ENCODE peak calls at places on chromosome 19, in seven cellular contexts. H, K, U, M, Q, T and I are unnamed samples.

GRCh38 chr19:32172761-32173160 is 172.6 kb upstream of the ZNF507 start:
- DNase-seq in H (no peak), K (no peak), U (no peak), M (no peak), Q (no peak), T (no peak), I (no peak)

GRCh38 chr19:30898353-30899103 is 450.7 kb downstream of the TSHZ3 start:
- DNase-seq in H (no peak), K (no peak), U (no peak), M (no peak), Q (no peak), T (no peak), I (no peak)

GRCh38 chr19:5113633-5114586 is 145.0 kb downstream of the KDM4B start:
- DNase-seq in H (no peak), K (no peak), U (peak), M (no peak), Q (no peak), T (no peak), I (no peak)

GRCh38 chr19:47514151-47514868 is 553 bp downstream of the NAPA start:
- DNase-seq in H (no peak), K (no peak), U (no peak), M (no peak), Q (no peak), T (no peak), I (no peak)

GRCh38 chr19:56603829-56604228 is 8.7 kb downstream of the ZNF71 start:
- DNase-seq in H (no peak), K (peak), U (peak), M (no peak), Q (peak), T (no peak), I (no peak)

GRCh38 chr19:19591133-19591825 is 27.2 kb downstream of the PBX4 start:
- DNase-seq in H (peak), K (peak), U (no peak), M (no peak), Q (peak), T (no peak), I (peak)

GRCh38 chr19:8038815-8039214 is 13.7 kb upstream of the CCL25 start:
- DNase-seq in H (no peak), K (no peak), U (no peak), M (no peak), Q (no peak), T (no peak), I (no peak)

GRCh38 chr19:7907122-7907521 is 3.4 kb downstream of the MAP2K7 start:
- DNase-seq in H (no peak), K (no peak), U (no peak), M (no peak), Q (no peak), T (peak), I (no peak)

GRCh38 chr19:44988896-44989563 is 12.2 kb upstream of the RELB start:
- DNase-seq in H (peak), K (peak), U (peak), M (peak), Q (peak), T (peak), I (peak)

GRCh38 chr19:13055213-13056051 is 47.2 kb downstream of the LYL1 start:
- DNase-seq in H (peak), K (peak), U (peak), M (peak), Q (peak), T (peak), I (peak)

GRCh38 chr19:1860133-1860775 is 3.1 kb downstream of the KLF16 start:
- DNase-seq in H (peak), K (peak), U (peak), M (peak), Q (peak), T (no peak), I (peak)

GRCh38 chr19:54470991-54471782 is 1.9 kb downstream of the CDC42EP5 start:
- DNase-seq in H (peak), K (no peak), U (peak), M (peak), Q (no peak), T (peak), I (no peak)

GRCh38 chr19:1027020-1027952 is 878 bp downstream of the CNN2 start:
- DNase-seq in H (peak), K (no peak), U (no peak), M (no peak), Q (no peak), T (no peak), I (peak)

DNA sequence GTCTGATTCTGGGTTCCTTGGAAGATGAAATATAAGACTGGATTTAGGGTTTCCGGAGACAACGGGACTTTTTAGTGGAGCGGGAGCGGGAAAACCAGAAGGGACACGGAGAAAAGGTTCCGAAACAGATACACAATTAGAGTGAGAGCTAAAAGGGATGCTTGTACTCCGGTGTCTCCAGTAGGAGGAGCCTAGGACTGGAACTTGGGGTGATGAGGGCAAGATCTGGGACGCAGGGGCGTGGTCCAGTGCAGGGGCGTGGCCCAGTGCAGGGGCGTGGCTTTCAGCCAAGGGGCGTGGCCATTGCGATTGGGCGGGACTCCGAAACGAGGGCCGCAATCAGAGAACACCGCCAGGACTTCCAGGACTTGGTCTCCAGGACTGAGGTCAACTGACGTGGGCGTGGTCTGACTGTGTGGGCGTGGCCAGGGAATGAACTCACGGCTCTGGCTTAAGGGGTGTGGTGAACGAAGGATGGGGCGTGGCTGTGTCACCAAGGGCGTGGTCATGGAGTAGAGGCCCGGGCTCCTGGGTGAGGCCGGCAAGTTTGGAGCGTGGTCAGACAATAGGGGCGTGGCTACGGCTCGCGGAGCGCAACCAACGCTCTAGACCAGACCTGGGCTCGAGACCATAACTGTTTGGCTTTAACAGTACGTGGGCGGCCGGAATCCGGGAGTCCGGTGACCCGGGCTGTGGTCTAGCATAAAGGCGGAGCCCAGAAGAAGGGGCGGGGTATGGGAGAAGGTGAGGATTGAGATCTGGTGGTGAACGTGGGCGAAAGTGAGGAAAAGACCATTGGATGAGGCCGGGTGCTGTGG is at the start of gene DKKL1:
- DNase-seq in H (peak), K (peak), U (peak), M (peak), Q (peak), T (peak), I (peak)
- TF ChIP-seq CTCF in H (no peak), K (peak), U (no peak), M (no peak), Q (no peak), T (no peak), I (no peak)

GRCh38 chr19:35860818-35861639 is 4.3 kb downstream of the KIRREL2 start:
- DNase-seq in H (no peak), K (no peak), U (no peak), M (no peak), Q (no peak), T (no peak), I (no peak)
- H3K4me3 ChIP-seq in H (no peak), K (no peak), U (no peak), M (no peak), Q (no peak), T (no peak), I (no peak)

GRCh38 chr19:17677002-17677401 is 11.2 kb downstream of the UNC13A start:
- DNase-seq in H (no peak), K (no peak), U (no peak), M (no peak), Q (no peak), T (no peak), I (no peak)
- TF ChIP-seq CTCF in H (no peak), K (peak), U (no peak), M (no peak), Q (no peak), T (no peak), I (no peak)

DNA sequence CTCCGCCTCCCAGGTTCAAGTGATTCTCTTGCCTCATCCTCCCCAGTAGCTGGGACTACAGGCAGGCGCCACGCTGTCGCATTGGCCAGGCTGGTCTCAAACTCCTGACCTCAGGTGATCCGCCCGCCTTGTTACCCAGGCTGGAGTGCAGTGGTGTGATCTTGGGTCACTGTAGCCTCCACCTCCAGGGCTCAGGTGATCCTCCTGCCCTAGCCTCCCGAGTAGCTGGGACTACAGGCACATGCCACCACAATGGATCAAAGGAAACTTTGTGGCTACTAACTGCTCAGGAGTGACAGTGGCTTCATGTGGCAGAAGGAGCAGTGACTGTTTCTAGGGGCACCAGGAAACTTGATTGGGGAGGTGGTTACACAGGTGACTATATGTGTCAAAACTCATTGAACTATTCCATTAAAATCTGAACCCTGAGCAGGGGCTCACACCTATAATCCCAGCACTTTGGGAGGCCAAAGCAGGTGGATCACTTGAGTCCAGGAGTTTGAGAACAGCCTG is 3.8 kb upstream of the LGALS7B start:
- DNase-seq in H (no peak), K (no peak), U (no peak), M (no peak), Q (no peak), T (peak), I (no peak)
- H3K4me3 ChIP-seq in H (no peak), K (no peak), U (no peak), M (no peak), Q (no peak), T (no peak), I (no peak)

GRCh38 chr19:15249912-15250634 is 17.8 kb upstream of the EPHX3 start:
- DNase-seq in H (peak), K (peak), U (peak), M (peak), Q (peak), T (no peak), I (peak)

GRCh38 chr19:15248648-15249559 is 16.7 kb upstream of the EPHX3 start:
- DNase-seq in H (peak), K (peak), U (peak), M (peak), Q (peak), T (peak), I (peak)

GRCh38 chr19:15250635-15250993 is 18.4 kb upstream of the EPHX3 start:
- DNase-seq in H (no peak), K (no peak), U (no peak), M (no peak), Q (no peak), T (no peak), I (no peak)

GRCh38 chr19:15248106-15248505 is 15.9 kb upstream of the EPHX3 start:
- DNase-seq in H (peak), K (peak), U (no peak), M (no peak), Q (no peak), T (no peak), I (no peak)

GRCh38 chr19:15249560-15249874 is 17.3 kb upstream of the EPHX3 start:
- DNase-seq in H (no peak), K (no peak), U (no peak), M (no peak), Q (no peak), T (no peak), I (no peak)
- TF ChIP-seq CTCF in H (no peak), K (no peak), U (no peak), M (no peak), Q (no peak), T (no peak), I (no peak)